ENCODE peak calls at places on chromosomes 1 and 21, in six cellular contexts. T is CD8-positive, alpha-beta T cell; Y is naive thymus-derived CD4-positive, alpha-beta T cell; N is mammary epithelial cell; X is SJSA1; Q is BE2C. K is an unnamed sample. For H3K4me1, the result is how much of the 10 kb centered on the place peaks cover.

GRCh38 chr21:39673163-39673562 is 60.4 kb downstream of the B3GALT5 start:
- DNase-seq in N (no peak), Q (no peak), Y (no peak), X (peak), T (no peak), K (no peak)

GRCh38 chr1:78410643-78411042 is 80.1 kb upstream of the PTGFR start:
- DNase-seq in X (no peak), Q (no peak), Y (no peak), N (no peak), T (no peak), K (no peak)

GRCh38 chr1:83761084-83761760 is 237.7 kb downstream of the TTLL7 start:
- DNase-seq in N (no peak), Q (no peak), Y (no peak), X (no peak), T (no peak), K (no peak)

GRCh38 chr1:244918422-244919319 is 54.3 kb upstream of the HNRNPU start:
- DNase-seq in X (peak), T (peak), N (peak), Q (peak), Y (peak), K (peak)

GRCh38 chr1:3803905-3804626 is 7.8 kb upstream of the LRRC47 start:
- DNase-seq in N (no peak), Y (no peak), X (no peak), Q (no peak), T (no peak), K (no peak)

GRCh38 chr1:10733967-10734366 is 62.5 kb downstream of the CASZ1 start:
- DNase-seq in T (no peak), X (no peak), N (peak), Q (no peak), Y (no peak), K (no peak)

GRCh38 chr1:162670928-162671663 is 38.8 kb downstream of the DDR2 start:
- DNase-seq in T (no peak), X (no peak), N (no peak), Q (no peak), Y (no peak), K (no peak)

GRCh38 chr21:42637602-42638041 is 15.8 kb upstream of the PDE9A start:
- DNase-seq in Q (no peak), N (no peak), X (no peak), T (no peak), Y (no peak), K (no peak)

GRCh38 chr1:78624035-78624434 is 3.8 kb downstream of the IFI44L start:
- DNase-seq in T (no peak), X (no peak), Q (no peak), N (no peak), Y (no peak), K (no peak)

GRCh38 chr21:31098576-31099005 is 60.3 kb upstream of the KRTAP19-8 start:
- DNase-seq in N (peak), Q (peak), T (peak), X (peak), Y (peak), K (peak)

GRCh38 chr1:162380061-162380846 is 1.3 kb upstream of the C1orf226 start:
- DNase-seq in N (no peak), X (peak), T (no peak), Q (no peak), Y (no peak), K (no peak)

GRCh38 chr1:65069186-65069585 is 78.8 kb upstream of the AK4 start:
- DNase-seq in X (no peak), N (no peak), Q (no peak), Y (peak), T (peak), K (no peak)

GRCh38 chr1:220990417-220991337 is 111.4 kb downstream of the HLX start:
- DNase-seq in T (no peak), N (peak), X (no peak), Q (peak), Y (no peak), K (no peak)

GRCh38 chr1:39167632-39168209 is 36.8 kb upstream of the MACF1 start:
- DNase-seq in Q (no peak), N (no peak), Y (no peak), X (no peak), T (no peak), K (no peak)

GRCh38 chr1:110555807-110556470 is 37.0 kb upstream of the KCNA10 start:
- DNase-seq in N (no peak), Y (no peak), X (no peak), T (no peak), Q (peak), K (no peak)

GRCh38 chr1:156439771-156440183 is 60.8 kb downstream of the MEF2D start:
- DNase-seq in N (no peak), X (no peak), Y (no peak), Q (no peak), T (no peak), K (peak)

GRCh38 chr1:183349201-183349711 is 68.9 kb downstream of the NMNAT2 start:
- DNase-seq in N (peak), T (no peak), Y (no peak), Q (no peak), X (no peak), K (no peak)

GRCh38 chr1:160245420-160245819 is 16.9 kb downstream of the DCAF8 start:
- DNase-seq in N (no peak), Q (no peak), T (no peak), Y (no peak), X (no peak), K (no peak)

GRCh38 chr1:160239582-160240299 is 22.6 kb downstream of the DCAF8 start:
- DNase-seq in X (no peak), N (no peak), Q (no peak), Y (no peak), T (no peak), K (no peak)

GRCh38 chr1:160244209-160244608 is 18.1 kb downstream of the DCAF8 start:
- DNase-seq in T (no peak), Y (no peak), X (no peak), N (no peak), Q (no peak), K (no peak)

GRCh38 chr1:160247053-160247452 is 15.3 kb downstream of the DCAF8 start:
- DNase-seq in X (no peak), Q (no peak), T (no peak), Y (no peak), N (no peak), K (no peak)

GRCh38 chr1:160243767-160244166 is 18.6 kb downstream of the DCAF8 start:
- DNase-seq in Y (no peak), X (no peak), N (no peak), T (no peak), Q (no peak), K (no peak)
- H3K4me1 ChIP-seq in Y (under half), X (under half), N (under half), T (under half), Q (under half), K (under half)

GRCh38 chr1:56543783-56544612 is 35.4 kb downstream of the PLPP3 start:
- DNase-seq in X (no peak), Y (no peak), N (no peak), T (no peak), Q (no peak), K (no peak)
- H3K4me1 ChIP-seq in X (under half), Y (under half), N (under half), T (under half), Q (under half), K (under half)

GRCh38 chr1:203677771-203678170 is 51.1 kb downstream of the ATP2B4 start:
- DNase-seq in T (no peak), N (no peak), Q (no peak), Y (no peak), X (no peak), K (no peak)
- H3K4me1 ChIP-seq in T (half or more), N (under half), Q (under half), Y (half or more), X (under half), K (under half)

DNA sequence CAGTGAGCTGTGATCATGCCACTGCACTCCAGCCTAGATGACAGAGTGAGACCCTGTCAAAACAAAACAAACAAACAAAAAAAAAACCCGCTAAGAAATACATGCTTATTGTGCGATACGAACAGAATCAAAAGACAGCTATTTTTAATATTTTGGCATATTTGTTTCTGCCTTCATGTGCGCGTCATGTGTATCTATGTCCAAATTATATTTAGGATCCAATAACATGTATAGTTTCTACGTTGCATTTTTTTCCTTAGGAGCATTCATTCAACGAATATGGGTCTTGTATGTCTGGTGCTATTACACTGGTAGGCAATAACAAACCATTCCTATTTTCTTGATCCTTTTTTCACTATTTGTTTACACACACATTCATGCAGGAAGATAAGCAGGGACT is 1.8 kb downstream of the CD46 start:
- DNase-seq in Q (no peak), T (no peak), N (no peak), X (no peak), Y (no peak), K (no peak)
- H3K4me1 ChIP-seq in Q (under half), T (under half), N (under half), X (under half), Y (under half), K (under half)

GRCh38 chr1:98172022-98172421 is 251.2 kb upstream of the DPYD start:
- DNase-seq in Q (no peak), N (no peak), Y (no peak), X (no peak), T (no peak), K (no peak)
- H3K4me1 ChIP-seq in Q (under half), N (under half), Y (under half), X (under half), T (under half), K (under half)